ENCODE peak calls at places on chromosome 10, in six cellular contexts. O is fibroblast of lung; I is iris pigment epithelial cell; A is NCI-H345; P is B cell; D is stimulated activated CD8-positive, alpha-beta memory T cell treated with anti-CD3 and anti-CD28 coated beads, Interleukin-2, amount 100 ng/mL, for 1 hour. W is an unnamed sample.

GRCh38 chr10:89129850-89130396 is 77.2 kb downstream of the CH25H start:
- DNase-seq in D (no peak), I (peak), P (no peak), A (no peak), O (peak), W (no peak)

GRCh38 chr10:51137741-51138529 is 63.6 kb downstream of the PRKG1 start:
- DNase-seq in A (no peak), O (peak), D (no peak), P (no peak), I (peak), W (no peak)

GRCh38 chr10:69087600-69088470 is at the start of gene SRGN:
- DNase-seq in P (peak), I (peak), O (peak), A (no peak), D (peak), W (peak)

GRCh38 chr10:77417806-77418205 is 219.8 kb downstream of the KCNMA1 start:
- DNase-seq in O (no peak), I (no peak), P (no peak), A (no peak), D (no peak), W (no peak)

GRCh38 chr10:102419561-102420442 is 834 bp upstream of the FBXL15 start:
- DNase-seq in O (no peak), A (peak), P (peak), I (no peak), D (no peak), W (peak)

GRCh38 chr10:124700293-124701037 is 43.7 kb downstream of the FAM53B start:
- DNase-seq in O (no peak), D (no peak), I (no peak), P (no peak), A (no peak), W (no peak)

GRCh38 chr10:11150255-11150731 is 132.6 kb downstream of the CELF2 start:
- DNase-seq in D (no peak), O (no peak), P (no peak), I (no peak), A (no peak), W (no peak)

GRCh38 chr10:44950326-44951225 is 9.0 kb upstream of the RASSF4 start:
- DNase-seq in D (no peak), P (no peak), O (no peak), I (no peak), A (no peak), W (no peak)

GRCh38 chr10:109906346-109906745 is 17.0 kb downstream of the XPNPEP1 start:
- DNase-seq in D (no peak), O (no peak), A (no peak), I (no peak), P (no peak), W (no peak)

GRCh38 chr10:119446441-119447277 is 95.9 kb downstream of the RGS10 start:
- DNase-seq in O (no peak), A (no peak), D (no peak), P (no peak), I (no peak), W (no peak)

GRCh38 chr10:100734295-100735086 is 10.9 kb upstream of the PAX2 start:
- DNase-seq in A (no peak), P (no peak), D (no peak), I (no peak), O (no peak), W (peak)

GRCh38 chr10:42926831-42927230 is 144.2 kb downstream of the BMS1 start:
- DNase-seq in O (no peak), D (no peak), P (no peak), A (no peak), I (no peak), W (no peak)

GRCh38 chr10:119947325-119947724 is 54.8 kb downstream of the SEC23IP start:
- DNase-seq in I (peak), P (no peak), A (no peak), D (no peak), O (no peak), W (no peak)

GRCh38 chr10:79375321-79376077 is 28.2 kb downstream of the PPIF start:
- DNase-seq in D (no peak), I (peak), A (no peak), P (no peak), O (peak), W (no peak)

GRCh38 chr10:21171197-21171935 is 274.3 kb upstream of the NEBL start:
- DNase-seq in D (no peak), I (no peak), O (no peak), A (no peak), P (no peak), W (no peak)

GRCh38 chr10:132526676-132527075 is 10.9 kb upstream of the INPP5A start:
- DNase-seq in O (peak), P (no peak), A (no peak), D (no peak), I (peak), W (no peak)

GRCh38 chr10:110502851-110503301 is 5.2 kb downstream of the DUSP5 start:
- DNase-seq in A (no peak), I (peak), D (no peak), P (peak), O (peak), W (peak)

GRCh38 chr10:15436696-15437095 is 65.6 kb upstream of the FAM171A1 start:
- DNase-seq in P (no peak), I (no peak), O (peak), A (no peak), D (no peak), W (no peak)

GRCh38 chr10:117718970-117719369 is 176.4 kb downstream of the EMX2 start:
- DNase-seq in O (no peak), P (no peak), A (no peak), D (no peak), I (no peak), W (no peak)

GRCh38 chr10:34768261-34768971 is 46.7 kb downstream of the PARD3 start:
- DNase-seq in O (peak), A (peak), D (no peak), I (peak), P (no peak), W (no peak)

GRCh38 chr10:104925232-104925851 is 284.3 kb downstream of the SORCS3 start:
- DNase-seq in O (peak), A (peak), I (peak), D (no peak), P (no peak), W (peak)

GRCh38 chr10:7133270-7133669 is 277.6 kb downstream of the SFMBT2 start:
- DNase-seq in A (no peak), D (no peak), O (peak), I (no peak), P (no peak), W (no peak)